ENCODE peak calls at places on chromosomes 3 and 15, in eight cellular contexts. W is foreskin fibroblast, S is GM12864, P is cardiac fibroblast, D is Peyer's patch, O is AG09309, Z is astrocyte of the cerebellum, G is fibroblast of mammary gland. R is an unnamed sample.

GRCh38 chr3:167776144-167776685 is 40.7 kb downstream of the SERPINI1 start:
- DNase-seq in O (no peak), P (no peak), Z (no peak), G (no peak), D (no peak), W (no peak), S (no peak), R (no peak)

GRCh38 chr15:44545934-44546802 is 9.2 kb downstream of the EIF3J start:
- DNase-seq in D (no peak), W (peak), P (no peak), O (no peak), Z (no peak), G (peak), S (peak), R (peak)

GRCh38 chr3:8536106-8537052 is 34.8 kb downstream of the LMCD1 start:
- DNase-seq in S (no peak), G (peak), O (no peak), W (peak), D (no peak), P (peak), Z (peak), R (peak)

GRCh38 chr3:134971359-134971758 is 176.3 kb downstream of the EPHB1 start:
- DNase-seq in O (no peak), G (no peak), Z (no peak), P (no peak), D (no peak), S (no peak), W (no peak), R (no peak)

GRCh38 chr3:8491246-8491645 is 10.4 kb upstream of the LMCD1 start:
- DNase-seq in Z (no peak), D (no peak), S (no peak), P (no peak), W (no peak), O (no peak), G (peak), R (no peak)

GRCh38 chr15:74857082-74857655 is 14.2 kb upstream of the ULK3 start:
- DNase-seq in Z (no peak), W (no peak), D (no peak), O (no peak), S (peak), G (no peak), P (no peak), R (no peak)

GRCh38 chr3:168419091-168419490 is 323.4 kb upstream of the GOLIM4 start:
- DNase-seq in O (no peak), P (no peak), Z (no peak), W (no peak), G (no peak), D (no peak), S (no peak), R (no peak)

GRCh38 chr15:89243046-89243690 is 611 bp upstream of the FANCI start:
- DNase-seq in Z (no peak), P (peak), W (peak), S (no peak), G (peak), D (no peak), O (peak), R (peak)

GRCh38 chr15:99238849-99239248 is 10.5 kb downstream of the TTC23 start:
- DNase-seq in W (no peak), G (no peak), O (no peak), P (no peak), Z (no peak), S (no peak), D (no peak), R (no peak)

GRCh38 chr3:25781758-25782594 is 1.3 kb downstream of the NGLY1 start:
- DNase-seq in S (peak), Z (no peak), D (no peak), P (no peak), W (no peak), G (no peak), O (no peak), R (no peak)

GRCh38 chr15:69071265-69071664 is 56.8 kb downstream of the NOX5 start:
- DNase-seq in Z (no peak), W (no peak), O (no peak), P (no peak), S (no peak), G (no peak), D (no peak), R (no peak)

GRCh38 chr3:56975562-56975961 is 84.9 kb upstream of the SPATA12 start:
- DNase-seq in Z (no peak), G (peak), O (no peak), S (no peak), W (peak), P (peak), D (no peak), R (peak)

GRCh38 chr3:58560771-58561311 is 16.4 kb downstream of the FAM107A start:
- DNase-seq in Z (peak), D (no peak), P (peak), O (peak), W (peak), G (peak), S (no peak), R (peak)

GRCh38 chr15:36527512-36528162 is 51.8 kb upstream of the CDIN1 start:
- DNase-seq in Z (no peak), W (peak), D (no peak), G (peak), P (no peak), S (no peak), O (no peak), R (no peak)

GRCh38 chr3:127171320-127171719 is 21.6 kb upstream of the PRR23E start:
- DNase-seq in Z (no peak), S (no peak), G (no peak), D (no peak), P (no peak), O (no peak), W (no peak), R (no peak)

GRCh38 chr3:122092460-122093165 is 37.5 kb downstream of the CD86 start:
- DNase-seq in G (peak), O (no peak), Z (no peak), D (no peak), W (no peak), S (no peak), P (peak), R (peak)

GRCh38 chr3:39277893-39278615 is 1.8 kb downstream of the CX3CR1 start:
- DNase-seq in Z (no peak), S (no peak), O (no peak), G (no peak), W (no peak), P (no peak), D (no peak), R (no peak)

GRCh38 chr15:50940506-50940905 is 32.0 kb downstream of the AP4E1 start:
- DNase-seq in O (no peak), G (peak), Z (peak), S (no peak), P (peak), W (peak), D (no peak), R (peak)

GRCh38 chr3:159765025-159765859 is 223.4 kb upstream of the IL12A start:
- DNase-seq in Z (peak), O (peak), G (peak), W (peak), D (peak), P (peak), S (no peak), R (peak)

GRCh38 chr3:161175506-161175905 is 45.6 kb upstream of the NMD3 start:
- DNase-seq in O (no peak), G (no peak), P (no peak), D (no peak), W (no peak), Z (no peak), S (no peak), R (no peak)

GRCh38 chr3:161171113-161171512 is 50.0 kb upstream of the NMD3 start:
- DNase-seq in S (no peak), D (no peak), Z (peak), G (peak), W (peak), O (peak), P (peak), R (peak)

GRCh38 chr3:161166051-161166450 is 55.1 kb upstream of the NMD3 start:
- DNase-seq in Z (no peak), S (no peak), G (no peak), P (no peak), O (no peak), W (no peak), D (no peak), R (no peak)

GRCh38 chr3:161171639-161172552 is 49.2 kb upstream of the NMD3 start:
- DNase-seq in W (peak), D (no peak), P (peak), G (peak), S (no peak), Z (no peak), O (no peak), R (peak)
- TF ChIP-seq CTCF in W (no peak), D (no peak), P (peak), G (peak), S (no peak), Z (peak), O (peak), R (peak)

DNA sequence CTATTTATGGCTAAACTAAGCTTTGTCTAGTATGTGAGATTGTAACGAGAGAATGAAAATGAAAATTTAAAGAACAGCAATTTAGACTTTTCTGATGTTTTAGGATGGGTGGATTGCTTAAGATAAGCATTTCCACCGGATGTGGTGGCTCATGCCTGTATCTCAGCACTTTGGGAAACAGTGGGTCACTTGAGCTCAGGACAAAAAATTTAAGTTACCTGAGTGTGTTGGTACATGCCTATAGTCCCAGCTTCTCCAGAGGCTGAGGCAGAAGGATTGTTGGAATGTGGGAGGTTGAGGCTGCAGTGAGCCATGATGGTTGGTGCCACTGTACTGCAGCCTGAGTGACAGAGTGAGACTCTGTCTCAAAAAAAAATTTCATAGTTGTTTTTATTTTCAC is 3.4 kb downstream of the PPP4R2 start:
- DNase-seq in W (no peak), P (no peak), D (no peak), Z (no peak), S (no peak), O (no peak), G (no peak), R (no peak)
- H3K4me3 ChIP-seq in W (peak), P (peak), D (no peak), Z (no peak), S (peak), O (no peak), G (no peak), R (peak)

GRCh38 chr3:128587391-128587790 is 63.2 kb downstream of the RPN1 start:
- DNase-seq in W (no peak), D (no peak), S (no peak), G (no peak), O (no peak), P (no peak), Z (no peak), R (no peak)

GRCh38 chr3:128588147-128588546 is 62.5 kb downstream of the RPN1 start:
- DNase-seq in P (no peak), G (no peak), Z (no peak), S (no peak), D (no peak), W (no peak), O (no peak), R (no peak)

GRCh38 chr3:128591728-128592426 is 58.7 kb downstream of the RPN1 start:
- DNase-seq in Z (no peak), W (peak), O (no peak), G (no peak), D (no peak), S (no peak), P (no peak), R (no peak)

GRCh38 chr3:128592891-128593290 is 57.7 kb downstream of the RPN1 start:
- DNase-seq in D (no peak), P (no peak), S (no peak), Z (no peak), G (no peak), O (no peak), W (no peak), R (no peak)

DNA sequence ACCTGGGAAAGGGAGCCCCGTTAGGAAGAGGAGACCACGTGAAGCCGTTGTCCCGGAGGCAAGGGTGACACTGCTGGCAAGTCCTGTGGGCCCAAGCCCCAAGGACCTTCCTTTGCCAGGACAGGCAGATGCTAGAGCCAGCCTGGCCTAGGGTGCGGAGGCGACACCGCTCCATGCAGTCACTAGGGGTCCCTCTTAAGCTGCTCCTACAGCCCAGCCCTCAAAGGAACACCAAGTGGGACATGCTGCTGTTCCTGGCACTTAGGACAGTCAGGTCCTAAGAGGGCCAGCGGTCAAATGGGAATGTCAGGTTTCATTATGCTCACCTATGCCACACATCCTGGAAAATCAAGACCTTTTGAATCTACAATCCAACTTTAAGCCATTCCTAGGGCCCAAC is 59.7 kb downstream of the RPN1 start:
- DNase-seq in O (no peak), P (no peak), D (no peak), G (no peak), W (no peak), Z (no peak), S (no peak), R (no peak)
- TF ChIP-seq CTCF in O (peak), P (peak), D (no peak), G (no peak), W (no peak), Z (peak), S (peak), R (no peak)

GRCh38 chr3:50237754-50238548 is 1.9 kb downstream of the GNAI2 start:
- DNase-seq in S (peak), O (peak), Z (no peak), D (peak), G (peak), P (peak), W (peak), R (peak)

GRCh38 chr3:50241163-50241562 is 5.2 kb downstream of the GNAI2 start:
- DNase-seq in P (no peak), S (no peak), D (no peak), Z (no peak), W (no peak), G (no peak), O (no peak), R (no peak)

GRCh38 chr3:50238549-50239026 is 2.6 kb downstream of the GNAI2 start:
- DNase-seq in Z (no peak), W (peak), G (peak), P (no peak), S (no peak), D (peak), O (no peak), R (no peak)

GRCh38 chr3:50237133-50237651 is 1.2 kb downstream of the GNAI2 start:
- DNase-seq in P (peak), G (peak), D (no peak), S (no peak), W (peak), Z (no peak), O (no peak), R (peak)

DNA sequence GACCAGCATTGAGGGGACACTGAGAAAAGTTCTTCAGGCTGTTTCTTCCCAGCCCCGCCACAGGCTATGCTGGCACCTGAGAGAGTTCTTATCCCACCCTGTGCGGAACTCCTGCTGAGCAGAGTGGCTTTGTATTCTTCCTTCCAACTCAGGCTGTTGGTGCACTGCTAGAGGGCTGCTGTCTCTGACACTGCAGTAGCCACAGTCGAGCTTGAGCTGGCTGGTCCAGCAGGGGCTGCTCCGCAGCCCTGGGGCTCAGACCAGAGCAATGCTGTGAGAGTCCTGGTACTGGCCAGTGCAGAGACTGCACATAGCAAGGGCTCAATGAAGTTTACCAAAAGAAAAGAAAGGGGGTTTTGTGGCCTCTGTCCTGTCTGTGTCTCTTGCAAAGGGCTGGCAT is 3.6 kb downstream of the GNAI2 start:
- DNase-seq in O (no peak), P (no peak), S (no peak), W (no peak), D (no peak), Z (no peak), G (no peak), R (no peak)
- H3K4me3 ChIP-seq in O (no peak), P (no peak), S (no peak), W (no peak), D (no peak), Z (no peak), G (no peak), R (no peak)

GRCh38 chr3:13121553-13122001 is 48.3 kb upstream of the IQSEC1 start:
- DNase-seq in G (no peak), Z (no peak), D (peak), P (no peak), O (no peak), W (no peak), S (no peak), R (no peak)
- TF ChIP-seq CTCF in G (no peak), Z (no peak), D (no peak), P (no peak), O (no peak), W (no peak), S (no peak), R (no peak)